ENCODE peak calls at places on chromosomes 7 and 10, in ten cellular contexts. F, Z, D, O, E, L, X, Y, S and U are unnamed samples.

GRCh38 chr10:28503114-28503513 is 29.8 kb upstream of the WAC start:
- DNase-seq in F (peak), Z (no peak), D (peak), O (peak), E (no peak), L (no peak), X (peak), Y (no peak), S (no peak), U (no peak)

GRCh38 chr10:99619090-99619800 is 994 bp downstream of the SLC25A28 start:
- DNase-seq in F (peak), Z (no peak), D (no peak), O (peak), E (no peak), L (no peak), X (no peak), Y (peak), S (peak), U (no peak)

GRCh38 chr7:114930829-114931655 is 9.1 kb downstream of the MDFIC start:
- DNase-seq in F (peak), Z (no peak), D (no peak), O (peak), E (no peak), L (no peak), X (no peak), Y (no peak), S (peak), U (no peak)

GRCh38 chr7:21507627-21508343 is 35.1 kb upstream of the DNAH11 start:
- DNase-seq in F (peak), Z (peak), D (peak), O (peak), E (no peak), L (peak), X (peak), Y (peak), S (peak), U (peak)

GRCh38 chr10:33309410-33309809 is 25.1 kb downstream of the NRP1 start:
- DNase-seq in F (no peak), Z (no peak), D (no peak), O (no peak), E (no peak), L (no peak), X (no peak), Y (no peak), S (no peak), U (no peak)

GRCh38 chr7:142389544-142389943 is 131.7 kb upstream of the PRSS58 start:
- DNase-seq in F (no peak), Z (peak), D (no peak), O (no peak), E (peak), L (no peak), X (no peak), Y (no peak), S (peak), U (peak)

GRCh38 chr10:44278669-44279337 is 106.1 kb downstream of the CXCL12 start:
- DNase-seq in F (peak), Z (no peak), D (no peak), O (peak), E (no peak), L (no peak), X (no peak), Y (no peak), S (peak), U (no peak)

GRCh38 chr7:99729501-99730261 is 5.3 kb downstream of the CYP3A7 start:
- DNase-seq in F (peak), Z (peak), D (no peak), O (no peak), E (no peak), L (peak), X (peak), Y (no peak), S (no peak), U (peak)

GRCh38 chr7:105937411-105937810 is 25.7 kb upstream of the CDHR3 start:
- DNase-seq in F (no peak), Z (no peak), D (no peak), O (no peak), E (no peak), L (no peak), X (no peak), Y (no peak), S (no peak), U (no peak)

GRCh38 chr7:70313251-70313650 is 715.0 kb downstream of the AUTS2 start:
- DNase-seq in F (no peak), Z (no peak), D (no peak), O (no peak), E (no peak), L (no peak), X (no peak), Y (no peak), S (no peak), U (no peak)

GRCh38 chr7:4010923-4011656 is 671.0 kb upstream of the FOXK1 start:
- DNase-seq in F (no peak), Z (no peak), D (no peak), O (no peak), E (no peak), L (no peak), X (no peak), Y (no peak), S (no peak), U (no peak)

GRCh38 chr10:2081501-2081900 is 344.2 kb upstream of the ADARB2 start:
- DNase-seq in F (no peak), Z (no peak), D (no peak), O (no peak), E (no peak), L (peak), X (no peak), Y (peak), S (no peak), U (no peak)

GRCh38 chr10:89074120-89074519 is 83.5 kb downstream of the FAS start:
- DNase-seq in F (peak), Z (no peak), D (no peak), O (peak), E (no peak), L (no peak), X (no peak), Y (no peak), S (no peak), U (no peak)

GRCh38 chr7:130881091-130881798 is 147.2 kb upstream of the KLF14 start:
- DNase-seq in F (peak), Z (no peak), D (no peak), O (no peak), E (no peak), L (no peak), X (no peak), Y (no peak), S (peak), U (no peak)

DNA sequence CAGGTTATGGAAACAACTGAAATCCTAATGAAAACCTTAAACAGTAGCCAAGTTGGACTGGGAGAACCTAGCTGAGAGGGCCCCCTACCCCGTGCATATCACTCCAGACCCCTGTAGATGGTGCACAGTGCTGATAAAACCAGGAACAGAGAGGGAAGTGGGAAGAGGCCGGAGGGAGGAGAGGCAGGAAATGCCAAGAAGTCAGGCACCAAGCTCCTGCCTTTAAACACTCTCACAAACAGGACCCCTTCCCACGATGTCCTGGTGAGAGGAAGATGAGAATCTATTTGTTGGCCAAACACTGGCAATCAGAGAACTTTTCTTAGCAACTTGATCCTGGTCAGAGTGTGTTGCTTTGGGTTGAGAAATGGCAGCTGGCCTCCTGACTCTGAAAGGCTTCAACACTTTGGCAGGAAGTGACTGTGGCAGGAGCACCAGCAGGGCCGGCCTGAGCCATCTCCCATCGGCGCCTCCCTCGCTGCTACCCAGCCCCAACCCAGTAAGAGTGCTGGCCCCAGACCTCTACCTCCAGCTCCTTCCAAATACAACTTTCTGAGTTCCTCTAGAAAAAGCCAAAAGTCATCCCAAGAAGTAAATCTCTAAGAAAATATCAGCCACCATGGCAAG is 39.5 kb downstream of the GSDME start:
- DNase-seq in F (no peak), Z (no peak), D (no peak), O (no peak), E (peak), L (no peak), X (no peak), Y (no peak), S (no peak), U (no peak)
- H3K4me2 ChIP-seq in F (no peak), Z (no peak), D (no peak), O (no peak), E (no peak), L (no peak), X (no peak), Y (no peak), S (no peak), U (no peak)

DNA sequence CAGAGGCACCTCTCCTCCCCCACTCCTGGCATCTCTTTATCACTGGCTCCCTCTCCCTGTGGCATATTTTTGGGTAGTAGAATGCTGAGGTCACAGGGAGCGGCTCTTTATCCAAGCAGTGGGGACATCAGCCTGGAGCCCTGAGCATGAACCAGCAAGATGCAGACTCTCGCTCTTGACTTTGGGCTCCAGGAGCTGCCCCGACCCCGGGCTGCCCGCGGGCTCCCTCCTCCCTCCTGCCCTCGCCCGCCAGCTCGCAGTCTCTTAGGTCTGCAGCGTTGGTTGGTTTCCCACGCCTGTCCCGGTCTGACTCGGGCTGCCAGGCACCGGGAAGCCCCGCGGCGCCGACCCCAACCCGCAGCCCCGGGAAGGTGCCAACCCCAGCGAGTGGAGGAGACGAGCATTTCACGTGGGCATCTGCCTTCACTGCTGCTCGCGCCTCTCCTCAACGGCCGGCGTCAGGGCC is 1.3 kb downstream of the INSYN2A start:
- DNase-seq in F (peak), Z (no peak), D (no peak), O (peak), E (no peak), L (peak), X (no peak), Y (peak), S (no peak), U (no peak)
- H3K4me2 ChIP-seq in F (peak), Z (peak), D (no peak), O (peak), E (no peak), L (peak), X (peak), Y (peak), S (no peak), U (no peak)

GRCh38 chr10:130576427-130576826 is 440.2 kb downstream of the GLRX3 start:
- DNase-seq in F (no peak), Z (no peak), D (no peak), O (no peak), E (no peak), L (no peak), X (no peak), Y (no peak), S (no peak), U (no peak)
- H3K4me2 ChIP-seq in F (no peak), Z (no peak), D (no peak), O (no peak), E (no peak), L (no peak), X (no peak), Y (no peak), S (no peak), U (no peak)

DNA sequence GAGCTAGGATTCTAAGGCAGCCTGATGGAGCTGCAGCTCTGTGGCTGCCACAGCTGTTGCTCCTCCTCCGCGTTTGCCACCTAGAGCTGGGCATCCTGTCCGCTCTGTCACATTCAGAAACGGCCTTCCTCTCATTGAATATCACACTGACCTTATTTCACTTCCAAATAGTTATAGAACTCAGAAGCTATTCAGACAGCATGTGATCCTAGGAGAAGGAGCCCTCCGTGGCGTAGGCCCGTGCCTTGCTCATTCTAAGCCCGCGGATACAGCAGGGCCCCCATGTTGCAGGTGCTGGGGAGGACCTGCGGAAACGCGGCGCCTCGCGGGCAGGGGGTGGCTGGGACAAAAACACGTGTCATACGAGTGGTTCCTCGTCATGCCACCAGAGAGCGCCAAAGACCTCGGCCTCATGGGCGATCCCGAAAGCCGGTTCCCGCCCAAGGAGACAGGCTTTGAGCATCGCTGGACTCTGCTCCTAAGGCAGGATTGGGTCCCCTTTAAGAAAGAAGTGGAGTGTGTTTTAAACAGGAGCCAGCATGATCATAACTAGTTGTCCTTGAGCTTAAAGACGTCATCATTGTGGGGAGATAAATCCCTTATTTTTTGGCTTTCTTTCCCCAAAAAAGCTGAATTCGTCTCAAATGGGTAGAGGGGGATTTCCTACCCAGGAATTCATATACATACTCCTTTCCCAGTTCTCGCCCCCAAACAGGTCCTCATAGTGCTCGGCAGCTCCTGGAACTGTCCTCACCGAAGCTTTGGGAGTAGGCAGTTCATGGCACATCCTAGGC is 17.9 kb upstream of the FIGNL1 start:
- DNase-seq in F (peak), Z (peak), D (peak), O (peak), E (peak), L (peak), X (peak), Y (peak), S (peak), U (peak)
- H3K4me2 ChIP-seq in F (peak), Z (peak), D (peak), O (peak), E (peak), L (peak), X (peak), Y (peak), S (peak), U (peak)

GRCh38 chr10:79038104-79038840 is 30.5 kb upstream of the ZMIZ1 start:
- DNase-seq in F (no peak), Z (no peak), D (no peak), O (no peak), E (no peak), L (no peak), X (no peak), Y (no peak), S (no peak), U (no peak)
- H3K4me2 ChIP-seq in F (no peak), Z (no peak), D (no peak), O (no peak), E (no peak), L (no peak), X (no peak), Y (no peak), S (no peak), U (no peak)

DNA sequence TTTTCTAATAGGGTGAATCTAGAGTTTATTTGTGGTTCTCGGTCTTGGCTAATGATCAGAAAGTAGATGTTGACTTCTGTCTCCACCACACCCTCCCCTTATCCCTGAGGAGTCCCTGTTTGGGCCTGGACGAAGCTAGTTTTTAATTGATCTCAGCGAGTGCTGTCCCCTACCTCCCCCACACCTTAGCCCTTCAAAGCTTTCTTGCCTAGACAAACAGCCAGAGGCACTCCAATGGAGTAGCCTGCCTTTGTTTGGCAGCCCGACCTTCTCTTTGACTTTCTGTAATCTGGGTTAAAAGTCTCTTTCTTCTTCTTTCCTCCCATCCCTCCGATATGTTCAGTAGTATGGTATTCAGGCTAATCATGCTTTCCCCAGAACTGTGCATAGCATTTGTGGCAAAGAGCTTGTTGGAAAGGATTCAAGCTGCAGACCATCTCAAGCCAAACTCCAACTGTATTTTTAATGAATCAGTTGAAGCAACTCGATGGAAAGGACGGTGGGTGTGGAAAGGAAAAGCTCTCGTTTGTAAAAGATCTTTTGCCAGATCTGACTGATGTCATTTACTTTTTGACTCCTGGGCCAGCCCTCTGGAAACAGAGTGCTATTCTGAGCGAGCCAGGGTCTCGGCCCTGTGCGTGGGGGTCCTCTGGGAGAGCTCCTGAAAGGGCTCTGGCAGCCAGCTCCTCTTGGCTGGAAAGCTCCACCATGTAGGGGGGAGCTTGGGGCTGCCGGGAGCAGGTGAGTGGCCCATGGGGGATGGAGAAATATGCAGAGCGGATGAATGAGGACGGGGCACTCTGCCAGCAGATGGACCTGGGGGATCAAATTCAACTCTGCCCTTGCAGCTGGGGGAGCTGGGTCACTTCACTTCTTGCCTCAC is 4.5 kb downstream of the FAM180A start:
- DNase-seq in F (peak), Z (no peak), D (no peak), O (peak), E (no peak), L (no peak), X (no peak), Y (no peak), S (peak), U (no peak)
- H3K4me2 ChIP-seq in F (peak), Z (no peak), D (peak), O (peak), E (no peak), L (no peak), X (peak), Y (no peak), S (peak), U (no peak)